ENCODE peak calls at places on chromosomes 2 and 18, in seven cellular contexts. O is IMR-90, J is colonic mucosa, B is Peyer's patch, M is esophagus muscularis mucosa, D is body of pancreas, R is left ventricle myocardium inferior. Z is an unnamed sample.

GRCh38 chr2:128636802-128637147 is 318.1 kb upstream of the HS6ST1 start:
- DNase-seq in O (no peak), J (no peak), M (no peak), B (no peak), R (no peak), D (no peak), Z (no peak)

GRCh38 chr2:30240162-30240696 is 8.9 kb downstream of the LBH start:
- DNase-seq in R (no peak), D (no peak), M (no peak), O (no peak), B (peak), J (no peak), Z (no peak)

GRCh38 chr2:41867553-41867952 is 180.3 kb upstream of the PKDCC start:
- DNase-seq in J (no peak), D (no peak), R (no peak), M (no peak), B (no peak), O (peak), Z (no peak)

GRCh38 chr2:37552339-37552738 is 119.1 kb downstream of the CDC42EP3 start:
- DNase-seq in R (no peak), J (no peak), M (no peak), D (no peak), B (no peak), O (no peak), Z (no peak)

GRCh38 chr18:44823782-44824181 is 143.1 kb downstream of the SETBP1 start:
- DNase-seq in R (no peak), J (no peak), M (no peak), D (no peak), O (peak), B (no peak), Z (no peak)

GRCh38 chr2:86068098-86069047 is 37.3 kb downstream of the POLR1A start:
- DNase-seq in M (no peak), D (peak), J (no peak), B (peak), O (peak), R (no peak), Z (no peak)

GRCh38 chr18:63881851-63882250 is 5.7 kb upstream of the SERPINB2 start:
- DNase-seq in R (no peak), D (no peak), B (no peak), O (peak), M (no peak), J (no peak), Z (no peak)

GRCh38 chr2:73701968-73702665 is 35.0 kb downstream of the TPRKB start:
- DNase-seq in B (no peak), J (peak), D (peak), O (no peak), M (no peak), R (no peak), Z (no peak)

GRCh38 chr2:226423498-226423960 is 376.1 kb downstream of the IRS1 start:
- DNase-seq in B (no peak), R (no peak), O (peak), D (no peak), M (peak), J (no peak), Z (no peak)

GRCh38 chr2:67646714-67647333 is 249.7 kb downstream of the ETAA1 start:
- DNase-seq in O (no peak), M (no peak), J (no peak), D (no peak), B (no peak), R (no peak), Z (no peak)

GRCh38 chr2:120736955-120737801 is 1.5 kb downstream of the GLI2 start:
- DNase-seq in M (peak), D (peak), O (peak), R (peak), J (peak), B (no peak), Z (no peak)

GRCh38 chr2:120738786-120739771 is 3.4 kb downstream of the GLI2 start:
- DNase-seq in M (peak), D (no peak), B (no peak), R (no peak), J (peak), O (no peak), Z (no peak)

GRCh38 chr2:120736202-120736954 is 710 bp downstream of the GLI2 start:
- DNase-seq in O (no peak), M (peak), R (no peak), B (no peak), J (peak), D (no peak), Z (no peak)

GRCh38 chr2:120735750-120736170 is at the start of gene GLI2:
- DNase-seq in O (peak), M (peak), J (peak), R (peak), D (peak), B (no peak), Z (no peak)

GRCh38 chr2:120737802-120738516 is 2.3 kb downstream of the GLI2 start:
- DNase-seq in B (no peak), D (peak), O (no peak), R (no peak), J (peak), M (peak), Z (no peak)
- H3K27ac ChIP-seq in B (peak), D (no peak), O (peak), R (peak), J (peak), M (peak), Z (no peak)

GRCh38 chr18:77395941-77396340 is 146.3 kb downstream of the GALR1 start:
- DNase-seq in M (no peak), D (no peak), R (no peak), J (peak), B (no peak), O (no peak), Z (no peak)
- H3K27ac ChIP-seq in M (no peak), D (no peak), R (no peak), J (no peak), B (no peak), O (no peak), Z (no peak)

GRCh38 chr2:238171575-238172187 is 12.9 kb downstream of the ERFE start:
- DNase-seq in R (no peak), J (no peak), M (no peak), B (no peak), D (no peak), O (no peak), Z (no peak)
- H3K27ac ChIP-seq in R (no peak), J (no peak), M (no peak), B (no peak), D (no peak), O (peak), Z (peak)

DNA sequence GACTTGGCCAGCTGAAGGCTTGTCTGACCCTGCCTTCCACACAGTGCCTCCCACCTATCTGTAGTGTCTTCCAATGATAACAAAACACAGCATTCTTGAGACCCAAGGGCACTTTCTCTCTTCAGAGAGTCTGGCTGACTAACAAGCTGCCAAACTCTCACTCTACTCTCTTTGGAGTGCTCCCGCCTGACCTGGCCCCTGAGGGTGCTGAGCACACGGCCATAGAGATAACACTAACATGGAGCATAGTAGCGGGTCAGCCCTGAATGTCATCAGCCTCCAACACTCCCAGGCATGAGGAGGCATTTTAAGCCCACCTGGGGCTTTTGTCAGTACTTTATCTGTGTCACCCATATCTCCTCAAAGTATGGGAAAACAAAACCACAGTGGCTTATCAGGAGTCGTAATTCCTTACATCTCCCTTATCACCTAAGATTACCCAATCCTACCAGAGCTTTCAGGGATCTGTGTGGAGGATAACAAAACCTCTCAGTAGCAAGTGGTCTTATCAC is 160.3 kb upstream of the TCF4 start:
- DNase-seq in M (no peak), J (no peak), O (no peak), D (no peak), R (no peak), B (no peak), Z (no peak)
- H3K27ac ChIP-seq in M (no peak), J (no peak), O (no peak), D (no peak), R (no peak), B (no peak), Z (no peak)